ENCODE peak calls at places on chromosomes 2 and 18, in four cellular contexts. One of them, this sample, is unnamed.

GRCh38 chr18:45738660-45739059 is 14.7 kb downstream of the SLC14A1 start:
- DNase-seq in psoas muscle: no peak
- DNase-seq in NCI-H446 treated with DMSO at 0.1 percent for 48 hours: no peak
- DNase-seq in brain microvascular endothelial cell: no peak
- DNase-seq in this sample: no peak

GRCh38 chr2:9967053-9967775 is 15.7 kb downstream of the GRHL1 start:
- DNase-seq in psoas muscle: peak
- DNase-seq in NCI-H446 treated with DMSO at 0.1 percent for 48 hours: no peak
- DNase-seq in brain microvascular endothelial cell: no peak
- DNase-seq in this sample: no peak

GRCh38 chr2:88176352-88176952 is 6.3 kb downstream of the THNSL2 start:
- DNase-seq in psoas muscle: no peak
- DNase-seq in NCI-H446 treated with DMSO at 0.1 percent for 48 hours: no peak
- DNase-seq in brain microvascular endothelial cell: no peak
- DNase-seq in this sample: no peak

GRCh38 chr2:239066597-239066996 is 218.7 kb downstream of the TWIST2 start:
- DNase-seq in psoas muscle: no peak
- DNase-seq in NCI-H446 treated with DMSO at 0.1 percent for 48 hours: no peak
- DNase-seq in brain microvascular endothelial cell: no peak
- DNase-seq in this sample: no peak

GRCh38 chr2:41710944-41711343 is 336.9 kb upstream of the PKDCC start:
- DNase-seq in psoas muscle: no peak
- DNase-seq in NCI-H446 treated with DMSO at 0.1 percent for 48 hours: no peak
- DNase-seq in brain microvascular endothelial cell: no peak
- DNase-seq in this sample: no peak

GRCh38 chr2:70596739-70597138 is 43.1 kb upstream of the TGFA start:
- DNase-seq in psoas muscle: no peak
- DNase-seq in NCI-H446 treated with DMSO at 0.1 percent for 48 hours: no peak
- DNase-seq in brain microvascular endothelial cell: no peak
- DNase-seq in this sample: peak

GRCh38 chr18:57863706-57864105 is 60.6 kb upstream of the ATP8B1 start:
- DNase-seq in psoas muscle: no peak
- DNase-seq in NCI-H446 treated with DMSO at 0.1 percent for 48 hours: no peak
- DNase-seq in brain microvascular endothelial cell: peak
- DNase-seq in this sample: no peak

GRCh38 chr2:95018861-95019550 is 6.5 kb upstream of the MAL start:
- DNase-seq in psoas muscle: no peak
- DNase-seq in NCI-H446 treated with DMSO at 0.1 percent for 48 hours: no peak
- DNase-seq in brain microvascular endothelial cell: no peak
- DNase-seq in this sample: no peak

GRCh38 chr2:225484751-225485150 is 85.2 kb downstream of the NYAP2 start:
- DNase-seq in psoas muscle: no peak
- DNase-seq in NCI-H446 treated with DMSO at 0.1 percent for 48 hours: no peak
- DNase-seq in brain microvascular endothelial cell: no peak
- DNase-seq in this sample: no peak

GRCh38 chr2:191636235-191636543 is 41.7 kb upstream of the NABP1 start:
- DNase-seq in psoas muscle: no peak
- DNase-seq in NCI-H446 treated with DMSO at 0.1 percent for 48 hours: no peak
- DNase-seq in brain microvascular endothelial cell: peak
- DNase-seq in this sample: peak

GRCh38 chr18:159037-159652 is 788 bp downstream of the USP14 start:
- DNase-seq in psoas muscle: no peak
- DNase-seq in NCI-H446 treated with DMSO at 0.1 percent for 48 hours: no peak
- DNase-seq in brain microvascular endothelial cell: no peak
- DNase-seq in this sample: no peak

GRCh38 chr2:217978536-217979150 is 24.2 kb downstream of the TNS1 start:
- DNase-seq in psoas muscle: no peak
- DNase-seq in NCI-H446 treated with DMSO at 0.1 percent for 48 hours: no peak
- DNase-seq in brain microvascular endothelial cell: no peak
- DNase-seq in this sample: no peak

This sample was measured in SW 1271.